ENCODE peak calls at places on chromosome 11, in eight cellular contexts. H is mucosa of gallbladder; F is BJ; R is brain microvascular endothelial cell; G is stimulated activated CD4-positive, alpha-beta T cell treated with anti-CD3 and anti-CD28 coated beads, TNF-alpha, amount 100 ng/mL, for 48 hours; X is psoas muscle; J is osteocyte; Z is activated CD8-positive, alpha-beta T cell treated with anti-CD3 and anti-CD28 coated beads for 36 hours. Y is an unnamed sample.

GRCh38 chr11:96969251-96969650 is 579.4 kb downstream of the JRKL start:
- DNase-seq in Z (no peak), J (no peak), F (no peak), H (no peak), X (no peak), R (no peak), G (no peak), Y (no peak)

GRCh38 chr11:120184371-120184945 is 26.4 kb upstream of the OAF start:
- DNase-seq in Z (no peak), X (peak; percentile 81), H (no peak), G (no peak), J (peak; percentile 48), F (no peak), R (no peak), Y (no peak)

GRCh38 chr11:59857444-59858434 is 8.5 kb downstream of the TCN1 start:
- DNase-seq in R (peak; percentile 9), H (no peak), F (no peak), J (no peak), Z (peak; percentile 26), X (no peak), G (no peak), Y (no peak)

GRCh38 chr11:112307617-112308016 is 47.0 kb upstream of the PLET1 start:
- DNase-seq in R (no peak), G (no peak), J (no peak), F (no peak), Z (no peak), X (no peak), H (no peak), Y (no peak)

GRCh38 chr11:82899957-82900276 is 313 bp downstream of the PRCP start:
- DNase-seq in J (no peak), G (no peak), H (no peak), F (no peak), Z (no peak), R (peak; percentile 5), X (no peak), Y (no peak)

GRCh38 chr11:47590026-47590861 is 3.8 kb downstream of the FAM180B start:
- DNase-seq in R (no peak), G (no peak), J (no peak), X (no peak), Z (no peak), H (no peak), F (no peak), Y (no peak)

GRCh38 chr11:101428918-101429317 is 154.9 kb downstream of the TRPC6 start:
- DNase-seq in J (no peak), H (no peak), G (no peak), R (peak; percentile 20), Z (no peak), F (no peak), X (no peak), Y (no peak)

GRCh38 chr11:94880216-94880615 is 93.1 kb downstream of the CWC15 start:
- DNase-seq in H (no peak), Z (no peak), J (no peak), G (no peak), F (no peak), R (no peak), X (no peak), Y (no peak)

GRCh38 chr11:72758304-72758689 is 6.1 kb upstream of the ARAP1 start:
- DNase-seq in X (no peak), G (no peak), R (peak; percentile 81), H (no peak), Z (no peak), F (no peak), J (no peak), Y (no peak)

GRCh38 chr11:78256962-78257361 is 68.2 kb downstream of the USP35 start:
- DNase-seq in J (no peak), R (peak; percentile 72), G (no peak), X (peak; percentile 79), F (peak; percentile 41), H (peak; percentile 70), Z (no peak), Y (no peak)

GRCh38 chr11:44318369-44318768 is 8.4 kb upstream of the ALX4 start:
- DNase-seq in H (no peak), Z (no peak), R (no peak), J (no peak), F (no peak), X (no peak), G (no peak), Y (no peak)

GRCh38 chr11:9459573-9460321 is 1.1 kb upstream of the ZNF143 start:
- DNase-seq in H (peak; percentile 20), R (peak; percentile 52), J (no peak), F (peak; percentile 15), G (peak; percentile 20), Z (peak; percentile 61), X (no peak), Y (peak; percentile 18)

GRCh38 chr11:43920598-43921419 is 21.6 kb upstream of the C11orf96 start:
- DNase-seq in H (peak; percentile 86), J (peak; percentile 46), G (no peak), X (peak; percentile 79), Z (peak; percentile 37), R (peak; percentile 100), F (peak; percentile 99), Y (no peak)

GRCh38 chr11:74018331-74019005 is 9.6 kb upstream of the UCP3 start:
- DNase-seq in G (no peak), J (no peak), F (no peak), H (peak; percentile 95), R (peak; percentile 41), Z (no peak), X (peak; percentile 98), Y (no peak)

GRCh38 chr11:2268911-2269600 is 1.3 kb downstream of the ASCL2 start:
- DNase-seq in R (no peak), J (no peak), G (peak; percentile 63), X (peak; percentile 67), H (peak; percentile 20), F (no peak), Z (peak; percentile 87), Y (peak; percentile 65)

GRCh38 chr11:32792111-32792947 is 2.1 kb downstream of the CCDC73 start:
- DNase-seq in G (no peak), X (no peak), H (no peak), Z (no peak), J (no peak), F (no peak), R (no peak), Y (no peak)

GRCh38 chr11:134036484-134037092 is 32.3 kb upstream of the JAM3 start:
- DNase-seq in X (no peak), F (no peak), G (no peak), J (no peak), R (no peak), H (no peak), Z (peak; percentile 40), Y (no peak)

GRCh38 chr11:72091292-72091691 is 10.6 kb downstream of the LRRC51 start:
- DNase-seq in H (peak; percentile 79), Z (peak; percentile 82), F (no peak), X (peak; percentile 84), R (peak; percentile 46), G (no peak), J (no peak), Y (peak; percentile 65)

GRCh38 chr11:105582497-105582896 is 27.4 kb upstream of the GRIA4 start:
- DNase-seq in F (no peak), G (no peak), J (no peak), X (no peak), H (no peak), R (no peak), Z (no peak), Y (no peak)

GRCh38 chr11:13140873-13141655 is 131.9 kb downstream of the RASSF10 start:
- DNase-seq in G (no peak), J (no peak), H (no peak), X (no peak), Z (no peak), F (no peak), R (no peak), Y (no peak)

GRCh38 chr11:8403310-8403709 is 139.6 kb upstream of the LMO1 start:
- DNase-seq in Z (no peak), H (no peak), G (no peak), F (no peak), J (no peak), X (no peak), R (peak; percentile 54), Y (no peak)

GRCh38 chr11:20443596-20443995 is 56.1 kb downstream of the PRMT3 start:
- DNase-seq in G (no peak), F (no peak), X (no peak), J (no peak), Z (no peak), H (no peak), R (no peak), Y (no peak)

GRCh38 chr11:118142809-118143208 is 9.8 kb downstream of the SCN4B start:
- DNase-seq in J (no peak), H (peak; percentile 18), Z (peak; percentile 38), F (no peak), R (no peak), X (no peak), G (no peak), Y (no peak)

GRCh38 chr11:74754507-74755255 is 6.0 kb downstream of the RNF169 start:
- DNase-seq in G (no peak), Z (peak; percentile 9), R (peak; percentile 53), F (peak; percentile 89), X (no peak), H (no peak), J (no peak), Y (no peak)

GRCh38 chr11:11486002-11486401 is 133.0 kb upstream of the CSNK2A3 start:
- DNase-seq in R (no peak), F (no peak), X (no peak), G (no peak), Z (no peak), H (peak; percentile 50), J (no peak), Y (no peak)

GRCh38 chr11:65563606-65564005 is 5.4 kb upstream of the LTBP3 start:
- DNase-seq in R (no peak), F (no peak), G (no peak), H (no peak), X (no peak), Z (no peak), J (no peak), Y (no peak)

GRCh38 chr11:93216511-93217121 is 18.8 kb upstream of the SLC36A4 start:
- DNase-seq in J (no peak), F (no peak), H (no peak), X (no peak), R (no peak), Z (no peak), G (no peak), Y (peak; percentile 91)

GRCh38 chr11:122253541-122254317 is 137.7 kb upstream of the BLID start:
- DNase-seq in X (no peak), F (no peak), H (peak; percentile 18), J (no peak), Z (no peak), G (no peak), R (no peak), Y (no peak)

GRCh38 chr11:80899381-80899780 is 1458.6 kb upstream of the TENM4 start:
- DNase-seq in J (no peak), G (no peak), F (no peak), Z (no peak), X (no peak), R (peak; percentile 53), H (no peak), Y (no peak)

GRCh38 chr11:115334932-115335788 is 169.1 kb downstream of the CADM1 start:
- DNase-seq in H (no peak), Z (no peak), J (no peak), R (no peak), G (no peak), F (no peak), X (no peak), Y (peak; percentile 55)

GRCh38 chr11:567629-568258 is 7.0 kb downstream of the RASSF7 start:
- DNase-seq in Z (no peak), G (no peak), H (no peak), J (no peak), F (no peak), R (no peak), X (no peak), Y (no peak)